ENCODE peak calls at places on chromosome 20, in four cellular contexts. One of them, this sample, is unnamed.

GRCh38 chr20:12306107-12306506 is 388.4 kb downstream of the BTBD3 start:
- DNase-seq in H1: no peak
- DNase-seq in HepG2: no peak
- DNase-seq in HCT116: no peak
- DNase-seq in this sample: no peak

GRCh38 chr20:1712634-1713625 is 55.4 kb upstream of the SIRPG start:
- DNase-seq in H1: no peak
- DNase-seq in HepG2: no peak
- DNase-seq in HCT116: no peak
- DNase-seq in this sample: no peak

GRCh38 chr20:58091810-58092209 is 136.6 kb downstream of the ANKRD60 start:
- DNase-seq in HepG2: no peak
- DNase-seq in H1: no peak
- DNase-seq in HCT116: no peak
- DNase-seq in this sample: no peak

GRCh38 chr20:38873050-38873581 is 53.1 kb upstream of the FAM83D start:
- DNase-seq in HepG2: no peak
- DNase-seq in H1: no peak
- DNase-seq in HCT116: no peak
- DNase-seq in this sample: peak

GRCh38 chr20:52601295-52601971 is 370.7 kb upstream of the TSHZ2 start:
- DNase-seq in HepG2: no peak
- DNase-seq in HCT116: no peak
- DNase-seq in H1: no peak
- DNase-seq in this sample: no peak

GRCh38 chr20:51562027-51562333 is 19.5 kb upstream of the NFATC2 start:
- DNase-seq in HCT116: no peak
- DNase-seq in H1: no peak
- DNase-seq in HepG2: no peak
- DNase-seq in this sample: no peak

GRCh38 chr20:63097336-63097831 is 90.6 kb upstream of the BHLHE23 start:
- DNase-seq in HCT116: no peak
- DNase-seq in H1: peak
- DNase-seq in HepG2: no peak
- DNase-seq in this sample: no peak

GRCh38 chr20:25256226-25256859 is 8.5 kb downstream of the PYGB start:
- DNase-seq in H1: no peak
- DNase-seq in HepG2: no peak
- DNase-seq in HCT116: no peak
- DNase-seq in this sample: no peak

GRCh38 chr20:18738055-18738454 is 75.5 kb upstream of the SCP2D1 start:
- DNase-seq in HCT116: no peak
- DNase-seq in H1: no peak
- DNase-seq in HepG2: no peak
- DNase-seq in this sample: no peak

GRCh38 chr20:36929290-36929689 is 22.2 kb downstream of the SAMHD1 start:
- DNase-seq in H1: no peak
- DNase-seq in HepG2: no peak
- DNase-seq in HCT116: no peak
- DNase-seq in this sample: no peak

GRCh38 chr20:45247860-45248259 is 6.5 kb downstream of the SLPI start:
- DNase-seq in HCT116: no peak
- DNase-seq in HepG2: no peak
- DNase-seq in H1: no peak
- DNase-seq in this sample: no peak

GRCh38 chr20:53623454-53624206 is 30.0 kb upstream of the ZNF217 start:
- DNase-seq in HCT116: no peak
- DNase-seq in HepG2: peak
- DNase-seq in H1: no peak
- DNase-seq in this sample: peak

GRCh38 chr20:20083796-20084195 is 31.5 kb downstream of the CFAP61 start:
- DNase-seq in H1: no peak
- DNase-seq in HepG2: peak
- DNase-seq in HCT116: peak
- DNase-seq in this sample: peak

GRCh38 chr20:24781061-24781980 is 167.7 kb upstream of the CST7 start:
- DNase-seq in HepG2: peak
- DNase-seq in HCT116: no peak
- DNase-seq in H1: peak
- DNase-seq in this sample: no peak

DNA sequence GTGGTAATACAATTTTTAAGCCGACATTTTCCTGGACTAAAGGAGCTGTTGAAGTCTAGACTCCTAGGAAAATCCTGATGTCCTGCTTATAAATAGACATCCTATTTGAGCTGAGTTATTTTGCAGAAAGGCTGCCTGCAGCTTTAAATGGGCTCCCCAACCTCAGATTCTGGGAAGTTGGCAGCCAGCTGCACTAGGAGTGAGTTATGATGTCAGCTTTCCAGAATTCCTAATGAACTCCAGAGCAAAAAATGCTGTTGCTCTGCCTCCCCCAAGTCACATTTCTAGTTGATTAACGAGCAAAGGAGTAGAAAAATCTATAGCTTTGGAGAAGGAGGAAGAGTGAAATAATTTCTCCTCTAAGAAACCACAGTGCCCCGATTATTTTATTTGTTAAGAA is 346.3 kb upstream of the SULF2 start:
- DNase-seq in H1: no peak
- DNase-seq in HCT116: no peak
- DNase-seq in HepG2: no peak
- DNase-seq in this sample: no peak
- TF ChIP-seq POLR2AphosphoS5 in H1: no peak
- TF ChIP-seq POLR2AphosphoS5 in HCT116: no peak
- TF ChIP-seq POLR2AphosphoS5 in HepG2: no peak
- TF ChIP-seq POLR2AphosphoS5 in this sample: no peak

GRCh38 chr20:22816016-22816415 is 219.1 kb upstream of the SSTR4 start:
- DNase-seq in H1: no peak
- DNase-seq in HCT116: no peak
- DNase-seq in HepG2: no peak
- DNase-seq in this sample: no peak
- H2AFZ ChIP-seq in H1: no peak
- H2AFZ ChIP-seq in HCT116: no peak
- H2AFZ ChIP-seq in HepG2: no peak
- H2AFZ ChIP-seq in this sample: no peak

GRCh38 chr20:8435251-8436035 is 303.4 kb downstream of the PLCB1 start:
- DNase-seq in H1: no peak
- DNase-seq in HCT116: no peak
- DNase-seq in HepG2: no peak
- DNase-seq in this sample: no peak
- TF ChIP-seq POLR2AphosphoS5 in H1: no peak
- TF ChIP-seq POLR2AphosphoS5 in HCT116: no peak
- TF ChIP-seq POLR2AphosphoS5 in HepG2: no peak
- TF ChIP-seq POLR2AphosphoS5 in this sample: no peak

DNA sequence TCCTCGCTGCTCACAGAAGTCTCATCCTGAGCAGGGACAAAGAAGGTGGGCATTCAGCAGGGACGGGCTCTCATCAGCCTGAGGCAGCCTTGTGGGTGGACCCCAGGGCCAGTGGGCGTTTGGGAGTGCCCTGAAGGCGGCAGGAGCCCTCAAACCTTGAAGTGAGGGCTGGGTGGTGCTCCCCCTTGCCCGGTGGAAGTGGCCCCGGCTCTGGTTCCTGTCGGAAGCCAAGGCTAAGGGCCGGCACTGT is 110.5 kb downstream of the NOL4L start:
- DNase-seq in HepG2: no peak
- DNase-seq in H1: no peak
- DNase-seq in HCT116: no peak
- DNase-seq in this sample: no peak
- H2AFZ ChIP-seq in HepG2: no peak
- H2AFZ ChIP-seq in H1: no peak
- H2AFZ ChIP-seq in HCT116: no peak
- H2AFZ ChIP-seq in this sample: no peak

GRCh38 chr20:48818031-48818370 is 9.8 kb downstream of the PREX1 start:
- DNase-seq in HepG2: no peak
- DNase-seq in HCT116: no peak
- DNase-seq in H1: no peak
- DNase-seq in this sample: no peak

GRCh38 chr20:48818481-48818987 is 9.3 kb downstream of the PREX1 start:
- DNase-seq in HCT116: no peak
- DNase-seq in HepG2: no peak
- DNase-seq in H1: no peak
- DNase-seq in this sample: peak

GRCh38 chr20:48819089-48819488 is 8.7 kb downstream of the PREX1 start:
- DNase-seq in HCT116: no peak
- DNase-seq in H1: no peak
- DNase-seq in HepG2: no peak
- DNase-seq in this sample: no peak

GRCh38 chr20:48816282-48816860 is 11.4 kb downstream of the PREX1 start:
- DNase-seq in H1: no peak
- DNase-seq in HCT116: no peak
- DNase-seq in HepG2: no peak
- DNase-seq in this sample: no peak

GRCh38 chr20:48817367-48818030 is 10.3 kb downstream of the PREX1 start:
- DNase-seq in H1: no peak
- DNase-seq in HepG2: no peak
- DNase-seq in HCT116: no peak
- DNase-seq in this sample: no peak
- TF ChIP-seq POLR2AphosphoS5 in H1: no peak
- TF ChIP-seq POLR2AphosphoS5 in HepG2: no peak
- TF ChIP-seq POLR2AphosphoS5 in HCT116: no peak
- TF ChIP-seq POLR2AphosphoS5 in this sample: no peak

DNA sequence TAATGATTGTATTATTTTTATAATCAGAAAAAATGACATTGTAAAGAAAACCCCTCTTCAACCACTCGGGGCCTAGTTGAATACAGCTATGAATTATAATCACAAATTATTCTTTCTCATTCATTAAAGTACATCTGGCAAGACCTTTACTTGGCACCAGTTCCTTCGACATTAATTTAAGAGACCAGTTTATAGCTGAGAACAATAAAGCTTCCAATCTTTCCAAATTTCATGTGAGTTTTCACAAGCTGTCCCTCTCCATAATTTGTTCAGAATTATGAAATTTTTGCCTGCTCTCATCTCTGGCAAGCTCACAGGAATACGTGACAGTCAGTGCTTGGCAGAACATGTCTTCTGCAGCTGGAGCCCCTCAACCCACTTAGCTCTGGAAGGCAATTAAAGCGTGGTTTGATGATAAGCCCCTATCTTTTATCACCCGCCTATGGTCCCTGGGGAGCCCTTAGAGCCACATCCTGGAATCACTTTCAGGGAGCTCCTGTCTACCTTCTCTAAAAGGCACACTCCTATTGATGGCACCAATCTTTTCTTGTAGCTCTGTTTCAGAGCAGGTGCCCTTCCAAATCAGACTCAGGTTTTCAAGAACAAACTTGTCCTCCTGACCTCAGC is 237.2 kb upstream of the PRND start:
- DNase-seq in HCT116: no peak
- DNase-seq in H1: no peak
- DNase-seq in HepG2: no peak
- DNase-seq in this sample: no peak
- H2AFZ ChIP-seq in HCT116: no peak
- H2AFZ ChIP-seq in H1: no peak
- H2AFZ ChIP-seq in HepG2: no peak
- H2AFZ ChIP-seq in this sample: no peak

DNA sequence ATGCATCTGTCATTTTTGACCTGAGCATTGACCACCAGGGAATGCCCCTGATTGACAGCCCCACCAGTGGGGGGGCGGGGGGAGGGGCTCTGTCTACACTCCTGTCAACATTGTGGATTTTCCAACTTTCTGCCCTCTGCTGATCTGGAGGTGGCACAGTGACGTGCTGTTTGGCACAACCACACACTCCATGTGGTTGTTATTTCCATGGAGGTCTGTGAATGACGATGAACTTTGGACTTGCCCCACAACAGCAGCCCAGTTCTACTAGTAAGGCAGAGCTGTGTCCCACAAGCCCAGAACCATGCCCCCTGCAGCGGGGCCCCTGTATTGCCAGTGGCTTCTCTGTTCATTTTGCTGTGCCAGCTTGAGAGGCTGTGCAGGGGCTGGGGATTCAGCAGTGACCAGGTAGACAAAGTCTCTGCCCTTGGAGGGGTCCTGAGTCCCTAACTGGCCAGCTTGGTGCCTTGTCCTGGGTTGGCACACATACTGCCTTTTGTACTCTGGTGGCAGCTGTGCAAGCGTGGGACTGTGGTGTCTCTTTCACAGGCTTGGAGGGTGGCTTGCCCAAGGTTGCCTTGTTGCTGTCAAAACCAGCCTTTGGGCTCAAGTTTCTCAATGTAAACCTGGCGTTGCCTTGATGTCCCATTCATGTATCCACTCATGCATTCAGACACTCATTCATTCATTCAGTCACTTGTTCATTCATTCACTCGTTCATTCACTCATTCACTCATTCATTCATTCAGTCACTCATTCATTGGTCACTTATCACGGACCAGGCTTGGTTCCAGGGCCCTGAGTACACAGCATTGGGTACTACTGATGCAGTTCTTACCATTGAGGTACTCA is 108.5 kb downstream of the SYCP2 start:
- DNase-seq in HepG2: no peak
- DNase-seq in H1: peak
- DNase-seq in HCT116: no peak
- DNase-seq in this sample: no peak
- TF ChIP-seq POLR2AphosphoS5 in HepG2: no peak
- TF ChIP-seq POLR2AphosphoS5 in H1: no peak
- TF ChIP-seq POLR2AphosphoS5 in HCT116: no peak
- TF ChIP-seq POLR2AphosphoS5 in this sample: no peak

GRCh38 chr20:46709459-46710148 is at the start of gene SLC2A10:
- DNase-seq in HepG2: peak
- DNase-seq in H1: peak
- DNase-seq in HCT116: no peak
- DNase-seq in this sample: no peak

GRCh38 chr20:46706242-46706641 is 3.2 kb upstream of the SLC2A10 start:
- DNase-seq in HCT116: no peak
- DNase-seq in HepG2: no peak
- DNase-seq in H1: no peak
- DNase-seq in this sample: no peak

GRCh38 chr20:46710149-46710913 is 882 bp downstream of the SLC2A10 start:
- DNase-seq in H1: no peak
- DNase-seq in HepG2: no peak
- DNase-seq in HCT116: no peak
- DNase-seq in this sample: no peak

GRCh38 chr20:46708172-46708860 is 1.1 kb upstream of the SLC2A10 start:
- DNase-seq in HCT116: no peak
- DNase-seq in H1: peak
- DNase-seq in HepG2: peak
- DNase-seq in this sample: no peak

DNA sequence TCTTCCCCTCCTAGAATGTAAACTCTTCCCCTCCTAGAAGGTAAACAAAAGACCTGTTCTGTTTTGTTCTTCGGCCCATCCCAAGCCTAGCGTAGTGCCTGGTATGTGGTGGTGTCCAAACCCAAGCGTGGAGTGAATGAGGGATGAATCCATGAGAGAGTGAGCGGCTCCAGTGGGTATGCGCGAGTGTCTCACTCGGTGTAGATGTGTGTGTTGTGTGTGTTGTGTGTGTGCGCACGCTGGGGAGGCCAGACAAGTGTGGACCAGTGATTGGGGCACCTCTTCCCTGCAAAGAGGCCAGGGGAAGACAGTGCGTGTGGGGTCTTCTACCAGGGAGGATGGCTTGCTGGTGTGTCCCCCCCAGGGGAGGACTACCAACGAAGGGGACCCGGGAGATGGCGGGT is 392 bp upstream of the SLC2A10 start:
- DNase-seq in HCT116: no peak
- DNase-seq in HepG2: no peak
- DNase-seq in H1: no peak
- DNase-seq in this sample: no peak
- H2AFZ ChIP-seq in HCT116: no peak
- H2AFZ ChIP-seq in HepG2: peak
- H2AFZ ChIP-seq in H1: peak
- H2AFZ ChIP-seq in this sample: no peak

GRCh38 chr20:35306931-35307517 is 14.8 kb upstream of the FAM83C start:
- DNase-seq in H1: peak
- DNase-seq in HCT116: peak
- DNase-seq in HepG2: peak
- DNase-seq in this sample: no peak
- TF ChIP-seq POLR2AphosphoS5 in H1: no peak
- TF ChIP-seq POLR2AphosphoS5 in HCT116: no peak
- TF ChIP-seq POLR2AphosphoS5 in HepG2: no peak
- TF ChIP-seq POLR2AphosphoS5 in this sample: no peak